ENCODE peak calls at places on chromosomes 3 and 15, in five cellular contexts. P, S, K, F and L are unnamed samples.

GRCh38 chr3:158471639-158472294 is 99.2 kb upstream of the MLF1 start:
- DNase-seq in P (no peak), S (peak), K (no peak), F (no peak), L (no peak)

GRCh38 chr15:91338763-91339162 is 238.7 kb downstream of the SV2B start:
- DNase-seq in P (no peak), S (peak), K (peak), F (no peak), L (no peak)

GRCh38 chr3:102125197-102125993 is 276.1 kb downstream of the NFKBIZ start:
- DNase-seq in P (no peak), S (no peak), K (peak), F (no peak), L (no peak)

GRCh38 chr3:15331606-15332404 is 581 bp downstream of the SH3BP5 start:
- DNase-seq in P (no peak), S (peak), K (no peak), F (peak), L (no peak)

GRCh38 chr3:122305818-122306621 is 19.0 kb upstream of the CSTA start:
- DNase-seq in P (no peak), S (peak), K (peak), F (no peak), L (no peak)

GRCh38 chr3:195956577-195956976 is 48.2 kb upstream of the TNK2 start:
- DNase-seq in P (no peak), S (no peak), K (no peak), F (no peak), L (no peak)

GRCh38 chr15:43285609-43286037 is 18.9 kb upstream of the TGM5 start:
- DNase-seq in P (no peak), S (peak), K (peak), F (no peak), L (peak)

GRCh38 chr3:64352596-64352989 is 127.3 kb upstream of the PRICKLE2 start:
- DNase-seq in P (no peak), S (no peak), K (no peak), F (no peak), L (no peak)

GRCh38 chr3:123740391-123740822 is 143.7 kb downstream of the MYLK start:
- DNase-seq in P (no peak), S (no peak), K (no peak), F (peak), L (no peak)

GRCh38 chr3:174907628-174908407 is 48.7 kb downstream of the NAALADL2 start:
- DNase-seq in P (no peak), S (no peak), K (no peak), F (no peak), L (no peak)

GRCh38 chr15:83659011-83659811 is 5.3 kb downstream of the ADAMTSL3 start:
- DNase-seq in P (no peak), S (no peak), K (no peak), F (no peak), L (no peak)

GRCh38 chr3:186514296-186515002 is 29.7 kb downstream of the CRYGS start:
- DNase-seq in P (no peak), S (peak), K (peak), F (no peak), L (no peak)

GRCh38 chr3:111338059-111338698 is 203.8 kb upstream of the CD96 start:
- DNase-seq in P (no peak), S (peak), K (peak), F (no peak), L (peak)

GRCh38 chr3:119294889-119295769 is 946 bp downstream of the ARHGAP31 start:
- DNase-seq in P (no peak), S (peak), K (peak), F (peak), L (peak)

GRCh38 chr15:26771168-26771916 is 1.5 kb downstream of the GABRB3 start:
- DNase-seq in P (no peak), S (no peak), K (no peak), F (no peak), L (no peak)

GRCh38 chr15:88842156-88842555 is 38.9 kb downstream of the ACAN start:
- DNase-seq in P (no peak), S (no peak), K (no peak), F (no peak), L (no peak)

GRCh38 chr3:142609136-142609535 is 12.9 kb downstream of the PLS1 start:
- DNase-seq in P (no peak), S (peak), K (no peak), F (no peak), L (no peak)

GRCh38 chr15:31127596-31128261 is 26.2 kb upstream of the TRPM1 start:
- DNase-seq in P (no peak), S (no peak), K (peak), F (no peak), L (no peak)

GRCh38 chr3:33577588-33577987 is 137.4 kb upstream of the UBP1 start:
- DNase-seq in P (no peak), S (no peak), K (no peak), F (no peak), L (no peak)

GRCh38 chr15:50257924-50258323 is 7.6 kb downstream of the HDC start:
- DNase-seq in P (no peak), S (no peak), K (no peak), F (no peak), L (no peak)

GRCh38 chr3:189908646-189909045 is 212.1 kb downstream of the P3H2 start:
- DNase-seq in P (no peak), S (peak), K (no peak), F (no peak), L (no peak)

GRCh38 chr15:67520976-67521769 is at the start of gene C15orf61:
- DNase-seq in P (peak), S (peak), K (peak), F (peak), L (peak)

GRCh38 chr3:129794319-129795201 is 99.0 kb downstream of the TMCC1 start:
- DNase-seq in P (peak), S (no peak), K (peak), F (peak), L (peak)

GRCh38 chr3:151983538-151983937 is 110.1 kb downstream of the SUCNR1 start:
- DNase-seq in P (no peak), S (no peak), K (no peak), F (no peak), L (no peak)

GRCh38 chr3:20680990-20681628 is 495.1 kb upstream of the SGO1 start:
- DNase-seq in P (no peak), S (no peak), K (no peak), F (no peak), L (no peak)

GRCh38 chr3:39277893-39278615 is 1.8 kb downstream of the CX3CR1 start:
- DNase-seq in P (no peak), S (no peak), K (no peak), F (no peak), L (no peak)

GRCh38 chr3:177781686-177782161 is 584.4 kb upstream of the TBL1XR1 start:
- DNase-seq in P (no peak), S (no peak), K (no peak), F (no peak), L (peak)

GRCh38 chr3:188057124-188057523 is 96.8 kb upstream of the LPP start:
- DNase-seq in P (no peak), S (no peak), K (no peak), F (no peak), L (no peak)

GRCh38 chr3:57917611-57918010 is 90.6 kb upstream of the FLNB start:
- DNase-seq in P (no peak), S (no peak), K (no peak), F (no peak), L (no peak)

GRCh38 chr15:52251144-52251860 is 44.3 kb downstream of the MYO5C start:
- DNase-seq in P (no peak), S (no peak), K (no peak), F (no peak), L (no peak)

GRCh38 chr15:23687143-23687470 is at the start of gene NDN:
- DNase-seq in P (no peak), S (no peak), K (no peak), F (peak), L (no peak)